ENCODE peak calls at places on chromosomes 16 and 17, in seven cellular contexts. I is OCI-M1; X is iris pigment epithelial cell; S is stimulated activated CD8-positive, alpha-beta memory T cell treated with anti-CD3 and anti-CD28 coated beads, Interleukin-2, amount 100 ng/mL, for 48 hours; B is HCT116; Q is neural progenitor cell; O is colonic mucosa. Y is an unnamed sample.

GRCh38 chr16:2044541-2044940 is 3.1 kb downstream of the NTHL1 start:
- DNase-seq in B (no peak), I (no peak), S (no peak), O (peak; percentile 59), Q (no peak), X (no peak), Y (no peak)

GRCh38 chr16:1082952-1083675 is 10.6 kb downstream of the SSTR5 start:
- DNase-seq in S (no peak), B (no peak), O (no peak), Q (no peak), I (no peak), X (no peak), Y (no peak)

GRCh38 chr17:57532556-57532955 is 212.5 kb downstream of the CCDC182 start:
- DNase-seq in I (no peak), O (no peak), Q (no peak), X (no peak), S (no peak), B (no peak), Y (no peak)

GRCh38 chr17:61662771-61663170 is 71.8 kb upstream of the NACA2 start:
- DNase-seq in B (no peak), Q (no peak), S (no peak), O (no peak), I (no peak), X (no peak), Y (no peak)

GRCh38 chr16:83113317-83113716 is 486.5 kb downstream of the CDH13 start:
- DNase-seq in B (no peak), S (no peak), O (no peak), I (peak; percentile 43), Q (peak; percentile 59), X (peak; percentile 43), Y (no peak)

GRCh38 chr17:278055-279028 is 74.3 kb downstream of the RPH3AL start:
- DNase-seq in X (no peak), S (no peak), Q (no peak), B (no peak), I (no peak), O (peak; percentile 8), Y (no peak)

GRCh38 chr16:52611817-52612673 is 65.1 kb upstream of the TOX3 start:
- DNase-seq in O (peak; percentile 80), Q (no peak), B (no peak), S (no peak), I (no peak), X (no peak), Y (peak; percentile 79)

GRCh38 chr17:74113326-74113725 is 90.2 kb upstream of the RPL38 start:
- DNase-seq in X (no peak), S (no peak), I (no peak), B (no peak), O (no peak), Q (no peak), Y (no peak)